ENCODE peak calls at places on chromosomes 7 and 10, in nine cellular contexts. One of them, this sample, is unnamed.

GRCh38 chr7:22571776-22572175 is 71.8 kb upstream of the STEAP1B start:
- DNase-seq in stomach: no peak
- DNase-seq in cardiac muscle cell: no peak
- DNase-seq in CD8-positive, alpha-beta T cell: no peak
- DNase-seq in K562: no peak
- DNase-seq in colonic mucosa: no peak
- DNase-seq in aorta: no peak
- DNase-seq in neuronal stem cell: no peak
- DNase-seq in psoas muscle: no peak
- DNase-seq in this sample: no peak

GRCh38 chr10:3729397-3729796 is 55.6 kb downstream of the KLF6 start:
- DNase-seq in neuronal stem cell: no peak
- DNase-seq in psoas muscle: no peak
- DNase-seq in K562: no peak
- DNase-seq in CD8-positive, alpha-beta T cell: no peak
- DNase-seq in cardiac muscle cell: no peak
- DNase-seq in aorta: no peak
- DNase-seq in colonic mucosa: no peak
- DNase-seq in stomach: no peak
- DNase-seq in this sample: no peak

GRCh38 chr10:3085785-3086567 is 18.6 kb downstream of the PFKP start:
- DNase-seq in stomach: no peak
- DNase-seq in neuronal stem cell: no peak
- DNase-seq in colonic mucosa: no peak
- DNase-seq in psoas muscle: no peak
- DNase-seq in aorta: no peak
- DNase-seq in K562: no peak
- DNase-seq in CD8-positive, alpha-beta T cell: no peak
- DNase-seq in cardiac muscle cell: peak; percentile 38
- DNase-seq in this sample: no peak

GRCh38 chr7:117402109-117402508 is 25.2 kb downstream of the ASZ1 start:
- DNase-seq in neuronal stem cell: no peak
- DNase-seq in CD8-positive, alpha-beta T cell: no peak
- DNase-seq in aorta: no peak
- DNase-seq in psoas muscle: no peak
- DNase-seq in K562: no peak
- DNase-seq in stomach: no peak
- DNase-seq in cardiac muscle cell: no peak
- DNase-seq in colonic mucosa: no peak
- DNase-seq in this sample: no peak

GRCh38 chr7:141590666-141591065 is 39.5 kb downstream of the AGK start:
- DNase-seq in neuronal stem cell: no peak
- DNase-seq in CD8-positive, alpha-beta T cell: no peak
- DNase-seq in psoas muscle: no peak
- DNase-seq in colonic mucosa: no peak
- DNase-seq in K562: no peak
- DNase-seq in aorta: no peak
- DNase-seq in cardiac muscle cell: no peak
- DNase-seq in stomach: no peak
- DNase-seq in this sample: no peak

GRCh38 chr10:112366992-112367391 is 6.9 kb upstream of the ACSL5 start:
- DNase-seq in stomach: no peak
- DNase-seq in psoas muscle: no peak
- DNase-seq in aorta: no peak
- DNase-seq in colonic mucosa: no peak
- DNase-seq in K562: no peak
- DNase-seq in CD8-positive, alpha-beta T cell: no peak
- DNase-seq in cardiac muscle cell: no peak
- DNase-seq in neuronal stem cell: no peak
- DNase-seq in this sample: no peak

GRCh38 chr7:28169166-28169713 is 11.4 kb downstream of the JAZF1 start:
- DNase-seq in psoas muscle: no peak
- DNase-seq in K562: no peak
- DNase-seq in neuronal stem cell: no peak
- DNase-seq in CD8-positive, alpha-beta T cell: no peak
- DNase-seq in stomach: no peak
- DNase-seq in cardiac muscle cell: no peak
- DNase-seq in colonic mucosa: no peak
- DNase-seq in aorta: no peak
- DNase-seq in this sample: no peak

GRCh38 chr10:44809652-44810051 is 101.5 kb upstream of the TMEM72 start:
- DNase-seq in aorta: no peak
- DNase-seq in psoas muscle: no peak
- DNase-seq in colonic mucosa: no peak
- DNase-seq in stomach: no peak
- DNase-seq in CD8-positive, alpha-beta T cell: no peak
- DNase-seq in neuronal stem cell: no peak
- DNase-seq in cardiac muscle cell: no peak
- DNase-seq in K562: no peak
- DNase-seq in this sample: peak; percentile 87

GRCh38 chr7:140156460-140157080 is 20.2 kb downstream of the KDM7A start:
- DNase-seq in neuronal stem cell: no peak
- DNase-seq in cardiac muscle cell: no peak
- DNase-seq in aorta: no peak
- DNase-seq in stomach: no peak
- DNase-seq in K562: no peak
- DNase-seq in CD8-positive, alpha-beta T cell: no peak
- DNase-seq in colonic mucosa: no peak
- DNase-seq in psoas muscle: no peak
- DNase-seq in this sample: no peak

GRCh38 chr10:91797077-91797690 is 1.0 kb upstream of the TNKS2 start:
- DNase-seq in aorta: no peak
- DNase-seq in colonic mucosa: no peak
- DNase-seq in stomach: no peak
- DNase-seq in CD8-positive, alpha-beta T cell: no peak
- DNase-seq in psoas muscle: no peak
- DNase-seq in cardiac muscle cell: no peak
- DNase-seq in K562: no peak
- DNase-seq in neuronal stem cell: no peak
- DNase-seq in this sample: no peak

GRCh38 chr10:76970795-76971519 is 666.7 kb downstream of the KCNMA1 start:
- DNase-seq in cardiac muscle cell: no peak
- DNase-seq in aorta: no peak
- DNase-seq in colonic mucosa: no peak
- DNase-seq in CD8-positive, alpha-beta T cell: no peak
- DNase-seq in neuronal stem cell: no peak
- DNase-seq in K562: no peak
- DNase-seq in stomach: no peak
- DNase-seq in psoas muscle: no peak
- DNase-seq in this sample: no peak

GRCh38 chr10:71727429-71728217 is 8.0 kb upstream of the C10orf105 start:
- DNase-seq in K562: peak; percentile 42
- DNase-seq in CD8-positive, alpha-beta T cell: peak; percentile 85
- DNase-seq in colonic mucosa: peak; percentile 92
- DNase-seq in neuronal stem cell: no peak
- DNase-seq in stomach: peak; percentile 70
- DNase-seq in aorta: peak; percentile 70
- DNase-seq in psoas muscle: peak; percentile 54
- DNase-seq in cardiac muscle cell: peak; percentile 63
- DNase-seq in this sample: no peak

GRCh38 chr7:31251441-31251840 is 89.1 kb downstream of the NEUROD6 start:
- DNase-seq in psoas muscle: no peak
- DNase-seq in colonic mucosa: no peak
- DNase-seq in CD8-positive, alpha-beta T cell: no peak
- DNase-seq in stomach: no peak
- DNase-seq in K562: no peak
- DNase-seq in neuronal stem cell: no peak
- DNase-seq in cardiac muscle cell: no peak
- DNase-seq in aorta: no peak
- DNase-seq in this sample: no peak

GRCh38 chr7:69598487-69599148 is 343 bp downstream of the AUTS2 start:
- DNase-seq in aorta: peak; percentile 48
- DNase-seq in cardiac muscle cell: no peak
- DNase-seq in colonic mucosa: peak; percentile 19
- DNase-seq in neuronal stem cell: peak; percentile 49
- DNase-seq in K562: no peak
- DNase-seq in stomach: no peak
- DNase-seq in CD8-positive, alpha-beta T cell: no peak
- DNase-seq in psoas muscle: peak; percentile 26
- DNase-seq in this sample: no peak

GRCh38 chr7:159193543-159193942 is 48.9 kb upstream of the VIPR2 start:
- DNase-seq in CD8-positive, alpha-beta T cell: no peak
- DNase-seq in aorta: no peak
- DNase-seq in psoas muscle: no peak
- DNase-seq in cardiac muscle cell: no peak
- DNase-seq in neuronal stem cell: no peak
- DNase-seq in K562: no peak
- DNase-seq in colonic mucosa: no peak
- DNase-seq in stomach: no peak
- DNase-seq in this sample: no peak

GRCh38 chr7:159192761-159193453 is 48.2 kb upstream of the VIPR2 start:
- DNase-seq in neuronal stem cell: no peak
- DNase-seq in cardiac muscle cell: no peak
- DNase-seq in aorta: no peak
- DNase-seq in CD8-positive, alpha-beta T cell: no peak
- DNase-seq in colonic mucosa: no peak
- DNase-seq in psoas muscle: no peak
- DNase-seq in stomach: no peak
- DNase-seq in K562: no peak
- DNase-seq in this sample: no peak

GRCh38 chr7:159192013-159192412 is 47.3 kb upstream of the VIPR2 start:
- DNase-seq in stomach: no peak
- DNase-seq in K562: no peak
- DNase-seq in psoas muscle: no peak
- DNase-seq in colonic mucosa: no peak
- DNase-seq in CD8-positive, alpha-beta T cell: no peak
- DNase-seq in neuronal stem cell: no peak
- DNase-seq in aorta: no peak
- DNase-seq in cardiac muscle cell: no peak
- DNase-seq in this sample: peak; percentile 15

GRCh38 chr7:159188011-159188410 is 43.3 kb upstream of the VIPR2 start:
- DNase-seq in aorta: no peak
- DNase-seq in cardiac muscle cell: no peak
- DNase-seq in colonic mucosa: no peak
- DNase-seq in neuronal stem cell: no peak
- DNase-seq in CD8-positive, alpha-beta T cell: no peak
- DNase-seq in stomach: no peak
- DNase-seq in psoas muscle: no peak
- DNase-seq in K562: no peak
- DNase-seq in this sample: no peak

GRCh38 chr7:159191236-159191635 is 46.6 kb upstream of the VIPR2 start:
- DNase-seq in stomach: no peak
- DNase-seq in neuronal stem cell: no peak
- DNase-seq in aorta: no peak
- DNase-seq in CD8-positive, alpha-beta T cell: no peak
- DNase-seq in psoas muscle: no peak
- DNase-seq in cardiac muscle cell: no peak
- DNase-seq in colonic mucosa: no peak
- DNase-seq in K562: no peak
- DNase-seq in this sample: no peak
- H3K9me3 ChIP-seq in stomach: no peaks in the 10 kb centered on the region
- H3K9me3 ChIP-seq in neuronal stem cell: peaks cover 4% of the 10 kb centered on the region
- H3K9me3 ChIP-seq in aorta: peaks cover 2% of the 10 kb centered on the region
- H3K9me3 ChIP-seq in CD8-positive, alpha-beta T cell: no peaks in the 10 kb centered on the region
- H3K9me3 ChIP-seq in psoas muscle: peaks cover 17% of the 10 kb centered on the region
- H3K9me3 ChIP-seq in cardiac muscle cell: no peaks in the 10 kb centered on the region
- H3K9me3 ChIP-seq in colonic mucosa: no peaks in the 10 kb centered on the region
- H3K9me3 ChIP-seq in K562: peaks cover 8% of the 10 kb centered on the region
- H3K9me3 ChIP-seq in this sample: no peaks in the 10 kb centered on the region

GRCh38 chr10:84412482-84412881 is 84.1 kb downstream of the CCSER2 start:
- DNase-seq in aorta: no peak
- DNase-seq in cardiac muscle cell: no peak
- DNase-seq in CD8-positive, alpha-beta T cell: no peak
- DNase-seq in stomach: no peak
- DNase-seq in neuronal stem cell: no peak
- DNase-seq in psoas muscle: no peak
- DNase-seq in colonic mucosa: no peak
- DNase-seq in K562: no peak
- DNase-seq in this sample: no peak

GRCh38 chr10:84415539-84416244 is 87.3 kb downstream of the CCSER2 start:
- DNase-seq in stomach: peak; percentile 45
- DNase-seq in colonic mucosa: peak; percentile 47
- DNase-seq in psoas muscle: no peak
- DNase-seq in cardiac muscle cell: no peak
- DNase-seq in K562: no peak
- DNase-seq in neuronal stem cell: no peak
- DNase-seq in CD8-positive, alpha-beta T cell: no peak
- DNase-seq in aorta: no peak
- DNase-seq in this sample: no peak

GRCh38 chr10:84416245-84416555 is 87.8 kb downstream of the CCSER2 start:
- DNase-seq in aorta: no peak
- DNase-seq in stomach: no peak
- DNase-seq in cardiac muscle cell: no peak
- DNase-seq in CD8-positive, alpha-beta T cell: no peak
- DNase-seq in neuronal stem cell: no peak
- DNase-seq in psoas muscle: no peak
- DNase-seq in K562: no peak
- DNase-seq in colonic mucosa: no peak
- DNase-seq in this sample: no peak
- H3K36me3 ChIP-seq in aorta: no peaks in the 10 kb centered on the region
- H3K36me3 ChIP-seq in stomach: no peaks in the 10 kb centered on the region
- H3K36me3 ChIP-seq in cardiac muscle cell: no peaks in the 10 kb centered on the region
- H3K36me3 ChIP-seq in CD8-positive, alpha-beta T cell: peaks cover 9% of the 10 kb centered on the region
- H3K36me3 ChIP-seq in neuronal stem cell: peaks cover 23% of the 10 kb centered on the region
- H3K36me3 ChIP-seq in psoas muscle: peaks cover 5% of the 10 kb centered on the region
- H3K36me3 ChIP-seq in K562: no peaks in the 10 kb centered on the region
- H3K36me3 ChIP-seq in colonic mucosa: no peaks in the 10 kb centered on the region
- H3K36me3 ChIP-seq in this sample: peaks cover 9% of the 10 kb centered on the region

GRCh38 chr10:54234832-54235231 is 566.2 kb downstream of the PCDH15 start:
- DNase-seq in neuronal stem cell: no peak
- DNase-seq in psoas muscle: no peak
- DNase-seq in stomach: no peak
- DNase-seq in cardiac muscle cell: no peak
- DNase-seq in CD8-positive, alpha-beta T cell: no peak
- DNase-seq in aorta: no peak
- DNase-seq in K562: no peak
- DNase-seq in colonic mucosa: no peak
- DNase-seq in this sample: no peak
- H3K4me3 ChIP-seq in neuronal stem cell: no peak overlapping the region
- H3K4me3 ChIP-seq in psoas muscle: no peak overlapping the region
- H3K4me3 ChIP-seq in stomach: no peak overlapping the region
- H3K4me3 ChIP-seq in cardiac muscle cell: no peak overlapping the region
- H3K4me3 ChIP-seq in CD8-positive, alpha-beta T cell: no peak overlapping the region
- H3K4me3 ChIP-seq in aorta: no peak overlapping the region
- H3K4me3 ChIP-seq in K562: no peak overlapping the region
- H3K4me3 ChIP-seq in colonic mucosa: no peak overlapping the region
- H3K4me3 ChIP-seq in this sample: no peak overlapping the region

GRCh38 chr7:1749864-1750466 is 79.9 kb downstream of the ELFN1 start:
- DNase-seq in cardiac muscle cell: peak; percentile 85
- DNase-seq in CD8-positive, alpha-beta T cell: no peak
- DNase-seq in aorta: peak; percentile 45
- DNase-seq in stomach: no peak
- DNase-seq in colonic mucosa: no peak
- DNase-seq in psoas muscle: no peak
- DNase-seq in K562: no peak
- DNase-seq in neuronal stem cell: no peak
- DNase-seq in this sample: no peak
- H3K9me3 ChIP-seq in cardiac muscle cell: no peaks in the 10 kb centered on the region
- H3K9me3 ChIP-seq in CD8-positive, alpha-beta T cell: no peaks in the 10 kb centered on the region
- H3K9me3 ChIP-seq in aorta: no peaks in the 10 kb centered on the region
- H3K9me3 ChIP-seq in stomach: no peaks in the 10 kb centered on the region
- H3K9me3 ChIP-seq in colonic mucosa: no peaks in the 10 kb centered on the region
- H3K9me3 ChIP-seq in psoas muscle: no peaks in the 10 kb centered on the region
- H3K9me3 ChIP-seq in K562: no peaks in the 10 kb centered on the region
- H3K9me3 ChIP-seq in neuronal stem cell: no peaks in the 10 kb centered on the region
- H3K9me3 ChIP-seq in this sample: no peaks in the 10 kb centered on the region